ENCODE peak calls at places on chromosome 21, in seven cellular contexts. W is tibial nerve, X is stomach, D is body of pancreas, Y is uterus, A is HCT116, Z is HepG2. H is an unnamed sample.

GRCh38 chr21:33950425-33951079 is 34.9 kb upstream of the ATP5PO start:
- DNase-seq in W (no peak), X (no peak), D (no peak), Y (no peak), A (no peak), Z (no peak), H (no peak)

GRCh38 chr21:28714795-28715464 is 277.7 kb downstream of the LTN1 start:
- DNase-seq in W (no peak), X (no peak), D (no peak), Y (no peak), A (no peak), Z (no peak), H (no peak)

GRCh38 chr21:18549214-18549905 is 145.8 kb upstream of the TMPRSS15 start:
- DNase-seq in W (no peak), X (no peak), D (no peak), Y (no peak), A (no peak), Z (no peak), H (no peak)

GRCh38 chr21:37061926-37062591 is 10.8 kb downstream of the PIGP start:
- DNase-seq in W (no peak), X (no peak), D (no peak), Y (no peak), A (no peak), Z (peak; percentile 56), H (no peak)

GRCh38 chr21:21387891-21388290 is 389.7 kb downstream of the NCAM2 start:
- DNase-seq in W (no peak), X (no peak), D (no peak), Y (no peak), A (no peak), Z (no peak), H (no peak)

GRCh38 chr21:35222021-35222420 is 172.9 kb upstream of the RUNX1 start:
- DNase-seq in W (no peak), X (no peak), D (no peak), Y (no peak), A (no peak), Z (no peak), H (no peak)

GRCh38 chr21:34116569-34116968 is 43.2 kb downstream of the MRPS6 start:
- DNase-seq in W (no peak), X (no peak), D (no peak), Y (no peak), A (no peak), Z (peak; percentile 18), H (no peak)

GRCh38 chr21:16419188-16419874 is 689.5 kb downstream of the USP25 start:
- DNase-seq in W (peak; percentile 25), X (peak; percentile 81), D (peak; percentile 87), Y (peak; percentile 85), A (no peak), Z (peak; percentile 12), H (peak; percentile 78)

GRCh38 chr21:35428927-35429326 is 379.8 kb upstream of the RUNX1 start:
- DNase-seq in W (no peak), X (no peak), D (no peak), Y (no peak), A (no peak), Z (no peak), H (no peak)

DNA sequence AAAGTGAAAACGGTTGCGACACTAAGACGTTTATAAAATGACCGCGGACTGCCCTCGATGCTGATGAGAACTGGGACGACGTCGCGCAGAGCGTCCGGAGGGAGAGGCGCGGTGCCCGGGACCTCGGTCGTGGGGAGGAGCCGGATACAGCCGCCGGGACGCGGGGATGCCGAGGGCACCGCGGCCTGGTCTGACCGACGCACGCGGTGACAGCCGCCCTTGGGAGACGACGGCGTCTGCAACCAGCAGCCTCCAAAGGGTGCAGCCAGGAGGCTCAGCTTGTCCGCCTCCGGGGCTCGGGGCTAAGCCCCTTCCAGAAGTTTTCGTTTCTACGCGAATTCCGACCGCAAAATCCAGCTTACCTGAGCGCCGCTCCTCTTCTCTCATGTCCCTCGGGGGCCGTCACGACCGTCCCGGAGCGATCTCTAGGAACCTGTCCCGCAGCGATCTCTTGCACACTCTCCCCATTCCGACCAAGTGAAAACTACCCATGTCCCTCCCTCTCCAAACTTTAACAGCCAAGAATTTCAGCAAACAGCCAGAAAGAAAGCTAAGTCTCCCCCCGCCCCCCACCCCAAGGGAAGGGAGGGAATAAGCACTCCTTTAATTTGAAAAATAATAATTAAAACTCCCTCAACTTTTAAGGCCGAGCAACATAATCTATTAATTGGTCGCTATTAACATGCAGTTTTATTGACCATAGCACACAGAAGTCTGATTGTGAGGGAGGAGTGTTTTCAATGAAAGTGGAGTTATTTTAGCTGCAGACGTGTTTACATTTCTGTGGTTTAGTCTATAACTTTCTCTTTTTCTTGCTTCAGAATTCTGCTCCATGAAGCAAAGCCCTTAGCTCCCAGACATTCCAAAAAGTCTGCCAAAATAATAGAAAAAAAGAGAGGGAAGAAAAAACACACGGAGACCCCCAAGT is 144.2 kb upstream of the ETS2 start:
- DNase-seq in W (no peak), X (no peak), D (no peak), Y (peak; percentile 17), A (no peak), Z (no peak), H (peak; percentile 35)
- H3K4me3 ChIP-seq in W (peak overlapping the region; percentile 29), X (peak overlapping the region; percentile 60), D (no peak overlapping the region), Y (peak overlapping the region; percentile 43), A (no peak overlapping the region), Z (no peak overlapping the region), H (peak overlapping the region; percentile 23)

DNA sequence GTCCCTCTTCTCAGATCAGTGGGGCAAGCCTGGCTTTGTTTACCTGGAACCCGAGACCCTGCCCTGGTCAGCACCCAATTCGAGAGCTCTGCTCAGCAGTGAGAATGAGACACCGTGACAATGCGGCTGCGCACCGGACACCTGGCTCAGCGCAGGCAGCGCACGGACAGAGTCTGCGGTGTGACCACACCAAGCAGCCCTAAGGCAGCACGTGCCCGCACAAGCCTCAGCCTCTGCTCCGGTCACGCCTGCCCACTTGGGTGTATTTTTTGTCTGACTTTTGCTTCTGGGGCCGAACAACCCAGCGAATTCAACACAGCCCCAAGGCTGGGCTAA is 4.7 kb downstream of the KRTAP10-8 start:
- DNase-seq in W (no peak), X (no peak), D (no peak), Y (no peak), A (no peak), Z (no peak), H (no peak)
- TF ChIP-seq POLR2A in W (no peak), X (no peak), D (no peak), Y (no peak), A (no peak), Z (no peak), H (no peak)

GRCh38 chr21:42038826-42039425 is 28.8 kb upstream of the ZBTB21 start:
- DNase-seq in W (no peak), X (no peak), D (peak; percentile 45), Y (no peak), A (no peak), Z (no peak), H (no peak)
- H3K36me3 ChIP-seq in W (no peaks in the 10 kb centered on the region), X (no peaks in the 10 kb centered on the region), D (no peaks in the 10 kb centered on the region), Y (no peaks in the 10 kb centered on the region), A (no peaks in the 10 kb centered on the region), Z (no peaks in the 10 kb centered on the region), H (no peaks in the 10 kb centered on the region)

DNA sequence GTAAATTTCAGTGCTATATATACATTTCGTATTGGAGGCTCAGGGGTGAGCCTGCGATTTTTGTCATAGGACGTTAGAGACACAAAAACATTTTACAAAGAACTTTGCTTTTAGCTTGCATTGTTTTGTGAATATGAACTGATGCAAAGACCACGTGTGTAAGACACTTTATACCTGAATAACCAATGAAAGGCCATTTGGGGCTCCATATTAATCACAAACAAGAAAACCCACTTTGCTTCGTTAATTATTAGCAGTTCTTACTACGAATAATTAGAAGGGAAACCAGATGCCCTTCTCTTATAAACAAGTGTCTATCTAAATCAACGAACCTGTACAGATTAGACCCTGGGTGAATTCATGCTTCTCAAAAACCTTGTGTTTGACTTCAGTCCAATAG is 1.1 kb downstream of the CYYR1 start:
- DNase-seq in W (no peak), X (no peak), D (no peak), Y (no peak), A (no peak), Z (no peak), H (no peak)
- H3K4me3 ChIP-seq in W (no peak overlapping the region), X (peak overlapping the region; percentile 55), D (no peak overlapping the region), Y (no peak overlapping the region), A (no peak overlapping the region), Z (no peak overlapping the region), H (no peak overlapping the region)

DNA sequence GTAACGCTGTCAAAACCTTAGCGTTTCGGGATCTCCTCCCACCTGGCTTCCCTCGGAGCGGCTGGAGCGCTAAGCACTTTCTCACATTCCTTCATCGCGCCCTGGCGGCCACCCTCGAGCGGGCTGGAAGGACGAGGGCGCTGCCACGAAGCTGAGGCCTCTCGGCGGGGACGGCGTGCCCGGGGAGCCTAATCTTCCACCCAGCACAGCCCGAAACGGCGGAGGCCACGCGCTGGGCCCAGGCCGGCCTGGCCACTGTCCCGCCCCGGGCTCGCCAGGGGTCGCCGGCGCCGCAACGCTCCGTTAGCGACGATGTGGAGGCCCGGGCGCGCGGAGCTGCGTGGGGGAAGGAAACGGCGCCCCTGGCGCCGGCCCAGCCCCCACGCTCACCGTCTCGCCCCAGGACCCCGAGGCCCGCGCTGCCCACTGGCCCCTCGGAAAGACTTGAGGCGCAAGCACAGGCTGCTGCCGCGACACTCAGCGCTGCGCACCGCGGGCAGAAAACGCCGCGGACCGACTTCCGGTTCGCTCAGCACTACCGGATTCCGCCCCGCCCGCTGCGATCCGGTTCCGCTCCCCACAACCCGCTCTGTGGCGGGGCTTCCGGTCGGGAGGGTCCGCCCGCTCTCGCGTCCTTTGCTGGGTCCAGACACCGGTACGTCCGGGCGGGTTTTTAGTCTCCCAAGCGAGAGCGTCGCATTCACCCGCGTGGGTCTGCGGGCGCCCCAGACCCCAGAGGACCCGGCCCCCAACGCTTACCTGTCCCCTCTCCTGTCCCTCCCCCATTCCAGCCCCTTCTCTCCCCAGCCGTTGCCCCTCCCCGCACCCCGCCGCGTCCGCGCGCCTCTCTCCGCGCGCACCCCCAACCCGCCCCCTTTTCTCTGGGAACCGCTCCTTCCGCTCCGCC is at the start of gene YBEY:
- DNase-seq in W (peak; percentile 66), X (peak; percentile 89), D (peak; percentile 88), Y (peak; percentile 85), A (peak; percentile 81), Z (peak; percentile 82), H (peak; percentile 92)
- TF ChIP-seq POLR2A in W (no peak), X (no peak), D (peak; percentile 41), Y (peak; percentile 77), A (no peak), Z (peak; percentile 80), H (peak; percentile 74)

DNA sequence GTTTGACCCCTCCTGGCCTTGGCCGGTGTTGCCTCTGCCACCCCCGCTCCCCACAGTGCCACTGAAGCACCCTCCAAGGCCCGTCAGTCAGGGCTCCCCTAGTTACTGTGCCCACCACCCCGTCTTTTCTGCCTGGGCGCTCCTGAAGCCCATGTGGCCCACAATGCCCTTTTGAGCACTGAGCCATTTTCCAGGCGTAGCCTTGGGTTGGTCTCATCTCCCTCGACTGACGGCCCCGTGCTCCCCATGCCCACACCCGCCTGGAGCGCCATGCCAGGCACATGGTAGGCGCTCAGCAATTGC is 107.9 kb downstream of the WDR4 start:
- DNase-seq in W (no peak), X (no peak), D (no peak), Y (no peak), A (no peak), Z (no peak), H (no peak)
- H3K36me3 ChIP-seq in W (peaks cover 99% of the 10 kb centered on the region), X (peaks cover 65% of the 10 kb centered on the region), D (peaks cover 4% of the 10 kb centered on the region), Y (no peaks in the 10 kb centered on the region), A (peaks cover 9% of the 10 kb centered on the region), Z (peaks cover 23% of the 10 kb centered on the region), H (no peaks in the 10 kb centered on the region)

GRCh38 chr21:38352536-38353219 is 95.9 kb downstream of the KCNJ15 start:
- DNase-seq in W (peak; percentile 45), X (peak; percentile 79), D (peak; percentile 63), Y (peak; percentile 26), A (peak; percentile 1), Z (peak; percentile 3), H (peak; percentile 53)
- H3K4me3 ChIP-seq in W (no peak overlapping the region), X (no peak overlapping the region), D (no peak overlapping the region), Y (no peak overlapping the region), A (no peak overlapping the region), Z (no peak overlapping the region), H (no peak overlapping the region)

H was measured in right lobe of liver.